ENCODE peak calls at places on chromosomes 12 and 14, in nine cellular contexts. A is thyroid gland, M is left ventricle myocardium inferior, I is spleen, O is astrocyte of the spinal cord, K is transverse colon, W is thoracic aorta, J is upper lobe of right lung, B is AG10803. R is an unnamed sample.

GRCh38 chr14:105489607-105490317 is 1.3 kb upstream of the TEDC1 start:
- DNase-seq in A (peak), M (peak), I (peak), O (peak), K (peak), W (no peak), J (peak), B (peak), R (peak)

GRCh38 chr14:55026793-55027560 is at the start of the genes SOCS4 and WDHD1:
- DNase-seq in A (peak), M (peak), I (peak), O (peak), K (peak), W (peak), J (peak), B (peak), R (peak)

GRCh38 chr12:104133861-104134260 is 4.1 kb downstream of the NFYB start:
- DNase-seq in A (no peak), M (no peak), I (no peak), O (peak), K (no peak), W (no peak), J (no peak), B (peak), R (no peak)

GRCh38 chr12:108685469-108686247 is 45.7 kb downstream of the CORO1C start:
- DNase-seq in A (no peak), M (no peak), I (no peak), O (peak), K (no peak), W (no peak), J (no peak), B (no peak), R (no peak)

GRCh38 chr14:68780358-68781160 is 12.3 kb downstream of the ZFP36L1 start:
- DNase-seq in A (no peak), M (peak), I (peak), O (peak), K (peak), W (no peak), J (peak), B (peak), R (peak)

GRCh38 chr12:109817627-109818231 is 15.5 kb downstream of the TRPV4 start:
- DNase-seq in A (no peak), M (no peak), I (no peak), O (no peak), K (no peak), W (no peak), J (no peak), B (no peak), R (no peak)

GRCh38 chr14:42174357-42174756 is 567.7 kb downstream of the LRFN5 start:
- DNase-seq in A (no peak), M (no peak), I (no peak), O (no peak), K (no peak), W (no peak), J (no peak), B (no peak), R (no peak)

GRCh38 chr12:71754461-71755145 is at the start of gene RAB21:
- DNase-seq in A (peak), M (peak), I (peak), O (peak), K (peak), W (peak), J (peak), B (peak), R (peak)

GRCh38 chr12:45585522-45586230 is 143.8 kb upstream of the ARID2 start:
- DNase-seq in A (no peak), M (no peak), I (no peak), O (no peak), K (no peak), W (no peak), J (no peak), B (no peak), R (no peak)

GRCh38 chr12:103547929-103548328 is 39.1 kb upstream of the STAB2 start:
- DNase-seq in A (no peak), M (no peak), I (no peak), O (no peak), K (no peak), W (no peak), J (no peak), B (no peak), R (no peak)

GRCh38 chr12:20549115-20549719 is 145.9 kb upstream of the SLCO1C1 start:
- DNase-seq in A (peak), M (no peak), I (no peak), O (peak), K (peak), W (no peak), J (no peak), B (peak), R (no peak)

GRCh38 chr14:25350071-25350470 is 300.1 kb upstream of the STXBP6 start:
- DNase-seq in A (no peak), M (no peak), I (no peak), O (no peak), K (no peak), W (no peak), J (no peak), B (no peak), R (no peak)

GRCh38 chr12:103791350-103791920 is 49.6 kb downstream of the NT5DC3 start:
- DNase-seq in A (no peak), M (no peak), I (no peak), O (no peak), K (no peak), W (no peak), J (no peak), B (no peak), R (no peak)

GRCh38 chr12:89575405-89575804 is 49.6 kb upstream of the POC1B start:
- DNase-seq in A (no peak), M (no peak), I (no peak), O (no peak), K (no peak), W (no peak), J (no peak), B (peak), R (no peak)

GRCh38 chr12:11941601-11942360 is 129.0 kb upstream of the BCL2L14 start:
- DNase-seq in A (peak), M (no peak), I (no peak), O (peak), K (no peak), W (no peak), J (no peak), B (peak), R (no peak)

GRCh38 chr12:120584343-120585149 is 3.3 kb upstream of the POP5 start:
- DNase-seq in A (peak), M (peak), I (peak), O (no peak), K (peak), W (no peak), J (peak), B (no peak), R (peak)

DNA sequence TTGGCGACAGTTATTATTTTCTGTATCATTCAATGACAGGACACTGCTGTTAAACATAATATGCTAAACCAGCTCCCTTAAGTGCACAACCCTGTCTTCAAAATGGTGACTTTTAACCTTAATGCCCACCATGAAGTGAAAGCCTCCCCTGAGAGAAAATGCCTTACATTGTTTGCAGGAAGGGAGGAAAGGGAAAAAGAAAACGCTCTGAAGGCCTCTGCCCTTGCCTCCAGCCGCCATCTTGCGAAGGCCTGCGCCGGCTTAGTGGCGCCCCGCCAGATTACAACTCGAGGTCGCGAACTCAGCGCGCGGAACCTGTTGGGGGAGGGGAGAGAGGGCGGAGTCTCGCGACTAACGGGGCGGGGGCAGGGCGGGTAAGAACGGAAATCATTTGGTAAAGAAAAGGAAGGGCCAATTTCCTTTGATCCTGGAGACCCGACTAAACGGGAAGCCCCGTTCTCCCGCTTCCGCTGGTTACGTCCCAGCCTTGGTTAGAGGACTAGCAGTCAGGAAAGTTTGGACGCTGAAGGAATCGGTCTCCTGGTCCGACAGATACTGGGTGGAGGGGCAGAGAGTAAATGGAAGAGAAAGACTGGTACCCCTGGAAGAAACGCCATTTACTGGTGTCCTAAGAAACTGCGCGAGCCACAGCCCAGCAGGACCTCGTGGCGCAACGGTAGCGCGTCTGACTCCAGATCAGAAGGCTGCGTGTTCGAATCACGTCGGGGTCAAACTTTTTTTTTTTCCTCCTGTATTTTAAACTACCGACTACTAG is 11.6 kb upstream of the TMPO start:
- DNase-seq in A (peak), M (peak), I (peak), O (peak), K (peak), W (peak), J (peak), B (peak), R (peak)
- TF ChIP-seq CTCF in A (no peak), M (no peak), I (no peak), O (no peak), K (no peak), W (no peak), J (no peak), B (no peak), R (no peak)

GRCh38 chr12:23504043-23504442 is 445.4 kb downstream of the SOX5 start:
- DNase-seq in A (no peak), M (no peak), I (no peak), O (no peak), K (no peak), W (no peak), J (no peak), B (no peak), R (no peak)
- TF ChIP-seq CTCF in A (no peak), M (no peak), I (no peak), O (no peak), K (no peak), W (no peak), J (no peak), B (no peak), R (no peak)

DNA sequence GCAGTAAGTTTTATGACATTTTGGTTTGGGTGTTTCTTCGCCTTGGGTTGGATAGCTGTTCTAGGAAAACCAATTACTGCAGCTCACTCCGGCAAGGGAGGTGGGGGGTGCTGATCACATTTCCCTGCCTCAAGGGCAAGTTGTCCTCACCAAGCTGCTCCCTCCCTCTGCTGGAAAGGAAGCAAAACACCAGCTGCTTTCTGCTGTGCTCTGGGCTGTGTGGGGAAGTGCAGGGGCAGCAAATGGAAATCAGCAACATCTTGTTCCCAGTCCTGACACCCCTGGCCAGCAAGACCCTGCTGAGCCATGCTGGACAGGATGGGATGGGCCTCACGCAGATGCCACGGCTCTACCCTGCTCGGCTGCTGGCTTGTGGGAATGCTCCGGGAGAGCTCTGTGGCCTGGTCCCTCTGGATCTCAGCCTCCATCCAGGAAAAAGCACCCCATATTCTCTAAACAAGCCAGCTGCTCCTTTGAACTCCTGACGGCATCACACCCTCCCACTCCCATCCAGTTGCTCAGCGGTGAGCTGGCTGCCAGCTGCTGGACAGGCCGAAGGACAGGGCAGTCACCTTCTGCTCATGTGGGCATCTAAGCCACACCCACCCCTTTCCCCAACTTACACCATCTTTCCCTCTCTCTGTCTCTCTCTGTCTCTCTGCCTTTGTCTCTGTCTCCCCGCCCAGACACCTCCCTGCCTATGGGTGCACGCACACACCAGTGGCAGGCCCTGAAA is 52.4 kb upstream of the EIF5 start:
- DNase-seq in A (no peak), M (no peak), I (no peak), O (peak), K (peak), W (no peak), J (no peak), B (peak), R (peak)
- TF ChIP-seq CTCF in A (no peak), M (peak), I (peak), O (peak), K (peak), W (no peak), J (peak), B (peak), R (peak)

DNA sequence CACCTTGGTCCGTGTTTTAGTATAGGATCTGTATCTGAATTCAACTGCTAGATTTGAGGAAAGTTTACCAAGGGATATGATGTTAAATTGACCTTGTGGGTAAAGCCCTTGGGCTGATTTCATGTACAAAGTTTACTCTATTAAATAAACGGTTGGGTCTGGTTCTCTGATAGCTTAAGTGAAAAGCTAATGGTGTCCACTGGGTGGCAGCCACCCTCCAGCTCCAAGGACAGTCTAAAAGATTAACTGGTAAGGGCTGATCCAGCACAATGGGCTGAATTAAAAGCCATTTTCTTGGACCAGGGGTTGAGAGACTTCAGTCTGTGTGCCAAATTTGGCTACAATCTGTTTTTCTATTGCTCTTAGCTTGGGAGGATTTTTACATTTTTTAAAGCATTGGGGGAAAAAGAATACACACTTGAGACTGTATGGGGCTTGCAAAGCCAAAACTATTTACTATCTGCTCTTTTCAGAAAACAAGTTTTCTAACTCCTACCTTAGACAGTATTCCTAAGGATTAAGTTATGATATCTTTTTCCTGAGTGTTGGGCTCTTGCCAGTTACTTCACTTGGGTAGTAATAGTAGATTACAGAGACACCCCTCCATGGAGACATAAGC is 116.5 kb downstream of the GPHN start:
- DNase-seq in A (peak), M (peak), I (no peak), O (peak), K (peak), W (no peak), J (peak), B (peak), R (peak)
- TF ChIP-seq CTCF in A (peak), M (peak), I (peak), O (peak), K (peak), W (peak), J (peak), B (peak), R (peak)

GRCh38 chr12:81792666-81793065 is 33.5 kb upstream of the PPFIA2 start:
- DNase-seq in A (no peak), M (no peak), I (no peak), O (no peak), K (no peak), W (no peak), J (no peak), B (no peak), R (no peak)

GRCh38 chr12:81800298-81801148 is 41.4 kb upstream of the PPFIA2 start:
- DNase-seq in A (no peak), M (no peak), I (no peak), O (peak), K (no peak), W (no peak), J (no peak), B (no peak), R (no peak)

GRCh38 chr12:81798294-81798693 is 39.1 kb upstream of the PPFIA2 start:
- DNase-seq in A (no peak), M (no peak), I (no peak), O (no peak), K (no peak), W (no peak), J (no peak), B (no peak), R (no peak)

DNA sequence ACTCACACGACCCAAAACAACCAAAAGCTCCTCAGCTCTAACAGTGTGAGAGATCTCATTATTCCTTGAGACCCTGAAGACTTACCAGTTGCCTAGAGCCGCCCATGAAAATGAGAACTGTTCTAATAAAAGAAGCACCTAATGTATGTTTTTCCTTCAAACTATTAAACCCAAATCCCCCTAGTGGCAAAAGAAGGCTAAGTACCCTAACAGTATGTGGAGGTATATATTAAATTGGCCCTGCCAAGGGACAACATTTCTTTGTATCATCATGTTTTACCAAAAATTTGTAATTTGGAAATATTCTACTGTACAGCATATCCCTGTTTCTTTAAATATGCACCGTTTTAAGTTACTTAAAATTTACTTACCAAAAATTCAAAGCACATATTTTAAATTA is 38.0 kb upstream of the PPFIA2 start:
- DNase-seq in A (no peak), M (no peak), I (no peak), O (peak), K (no peak), W (no peak), J (no peak), B (no peak), R (no peak)
- TF ChIP-seq CTCF in A (no peak), M (no peak), I (no peak), O (peak), K (peak), W (no peak), J (peak), B (peak), R (peak)

GRCh38 chr14:80845877-80846276 is 95.7 kb downstream of the CEP128 start:
- DNase-seq in A (no peak), M (no peak), I (no peak), O (no peak), K (no peak), W (no peak), J (no peak), B (no peak), R (no peak)
- TF ChIP-seq CTCF in A (no peak), M (no peak), I (no peak), O (no peak), K (no peak), W (no peak), J (no peak), B (no peak), R (no peak)